ENCODE peak calls at places on chromosomes 7 and 10, in four cellular contexts. Z is A172, V is neural progenitor cell, Q is colonic mucosa. I is an unnamed sample.

GRCh38 chr7:100545636-100546128 is 6.7 kb downstream of the AGFG2 start:
- DNase-seq in Z (peak), V (peak), Q (no peak), I (no peak)

GRCh38 chr10:786666-787512 is 97.4 kb upstream of the DIP2C start:
- DNase-seq in Z (no peak), V (no peak), Q (peak), I (no peak)

GRCh38 chr7:82723411-82723810 is 279.8 kb upstream of the CACNA2D1 start:
- DNase-seq in Z (no peak), V (no peak), Q (no peak), I (no peak)

GRCh38 chr10:112774808-112775207 is 175.2 kb upstream of the TCF7L2 start:
- DNase-seq in Z (no peak), V (no peak), Q (no peak), I (no peak)

GRCh38 chr10:122721111-122721510 is 21.5 kb upstream of the C10orf120 start:
- DNase-seq in Z (no peak), V (no peak), Q (no peak), I (no peak)

GRCh38 chr7:26646666-26647065 is 217.7 kb downstream of the SKAP2 start:
- DNase-seq in Z (peak), V (no peak), Q (no peak), I (no peak)

GRCh38 chr7:37738338-37738737 is 54.8 kb downstream of the GPR141 start:
- DNase-seq in Z (no peak), V (no peak), Q (no peak), I (no peak)

GRCh38 chr10:43689955-43690771 is 41.5 kb upstream of the ZNF32 start:
- DNase-seq in Z (no peak), V (peak), Q (peak), I (peak)

GRCh38 chr10:62268027-62268398 is 631 bp downstream of the RTKN2 start:
- DNase-seq in Z (peak), V (no peak), Q (peak), I (peak)

GRCh38 chr10:102596506-102596971 is 47.7 kb upstream of the TRIM8 start:
- DNase-seq in Z (peak), V (peak), Q (peak), I (peak)

GRCh38 chr10:98316156-98316555 is 48.2 kb upstream of the LOXL4 start:
- DNase-seq in Z (no peak), V (no peak), Q (no peak), I (no peak)

GRCh38 chr7:117347962-117348672 is 25.3 kb upstream of the WNT2 start:
- DNase-seq in Z (no peak), V (no peak), Q (no peak), I (no peak)

GRCh38 chr10:52631146-52631545 is 141.4 kb downstream of the MBL2 start:
- DNase-seq in Z (no peak), V (no peak), Q (no peak), I (no peak)

GRCh38 chr10:77325233-77325537 is 312.4 kb downstream of the KCNMA1 start:
- DNase-seq in Z (no peak), V (peak), Q (peak), I (no peak)

GRCh38 chr7:132998763-132999162 is 83.1 kb downstream of the CHCHD3 start:
- DNase-seq in Z (no peak), V (peak), Q (no peak), I (no peak)

GRCh38 chr10:26879744-26880143 is 19.0 kb upstream of the ABI1 start:
- DNase-seq in Z (peak), V (no peak), Q (peak), I (no peak)

GRCh38 chr10:104122273-104123107 is 519 bp downstream of the SFR1 start:
- DNase-seq in Z (no peak), V (no peak), Q (no peak), I (no peak)

GRCh38 chr7:106217089-106217542 is 67.7 kb downstream of the NAMPT start:
- DNase-seq in Z (peak), V (no peak), Q (peak), I (no peak)

GRCh38 chr10:74919671-74920070 is 93.3 kb downstream of the KAT6B start:
- DNase-seq in Z (no peak), V (no peak), Q (no peak), I (no peak)

GRCh38 chr7:151060416-151061234 is 1.2 kb downstream of the SLC4A2 start:
- DNase-seq in Z (peak), V (peak), Q (peak), I (no peak)

GRCh38 chr10:48450233-48450810 is 143.8 kb downstream of the MAPK8 start:
- DNase-seq in Z (no peak), V (no peak), Q (no peak), I (no peak)

GRCh38 chr7:157493776-157494175 is 157.0 kb downstream of the DNAJB6 start:
- DNase-seq in Z (no peak), V (no peak), Q (no peak), I (no peak)

GRCh38 chr10:30630571-30630970 is 1.0 kb upstream of the LYZL2 start:
- DNase-seq in Z (no peak), V (no peak), Q (no peak), I (no peak)

GRCh38 chr7:28116034-28116433 is 64.6 kb downstream of the JAZF1 start:
- DNase-seq in Z (no peak), V (no peak), Q (no peak), I (no peak)

GRCh38 chr10:122162566-122163181 is 108.4 kb upstream of the BTBD16 start:
- DNase-seq in Z (no peak), V (no peak), Q (no peak), I (no peak)

GRCh38 chr7:26155531-26156375 is 3.8 kb downstream of the NFE2L3 start:
- DNase-seq in Z (peak), V (no peak), Q (no peak), I (no peak)

I was measured in nephron progenitor cell.